ENCODE peak calls at places on chromosomes 6 and 20, in seven cellular contexts. J, L, S, Z, Y, I and V are unnamed samples.

GRCh38 chr6:139602577-139602976 is 228.1 kb upstream of the CITED2 start:
- DNase-seq in Y (no peak), J (no peak), I (no peak), Z (no peak), L (no peak), S (no peak), V (no peak)

GRCh38 chr6:146595981-146596731 is 2.6 kb upstream of the ADGB start:
- DNase-seq in Y (no peak), J (no peak), L (peak), S (no peak), I (no peak), Z (no peak), V (no peak)

GRCh38 chr6:148509789-148510581 is 167.3 kb downstream of the SASH1 start:
- DNase-seq in S (peak), Z (peak), L (peak), Y (no peak), I (no peak), J (no peak), V (peak)

GRCh38 chr20:24131281-24131680 is 142.7 kb upstream of the GGTLC1 start:
- DNase-seq in J (no peak), S (no peak), Y (no peak), L (no peak), Z (no peak), I (no peak), V (no peak)

GRCh38 chr20:54203281-54203680 is 4.6 kb upstream of the PFDN4 start:
- DNase-seq in Y (no peak), S (no peak), I (no peak), Z (no peak), J (no peak), L (no peak), V (no peak)

GRCh38 chr6:25613415-25613814 is 38.6 kb upstream of the SCGN start:
- DNase-seq in Y (no peak), J (no peak), S (no peak), I (no peak), L (no peak), Z (no peak), V (no peak)

GRCh38 chr20:32497589-32498224 is 87.4 kb downstream of the NOL4L start:
- DNase-seq in Y (no peak), J (no peak), I (no peak), S (no peak), Z (no peak), L (peak), V (no peak)

GRCh38 chr20:22795897-22796296 is 211.5 kb upstream of the FOXA2 start:
- DNase-seq in I (peak), Y (no peak), L (peak), Z (peak), J (peak), S (peak), V (peak)

GRCh38 chr6:155013457-155013876 is 18.4 kb downstream of the TIAM2 start:
- DNase-seq in Y (no peak), L (no peak), S (peak), J (no peak), I (no peak), Z (no peak), V (no peak)

GRCh38 chr6:159729598-159729997 is 2.3 kb downstream of the WTAP start:
- DNase-seq in Y (no peak), L (no peak), J (no peak), S (peak), Z (no peak), I (no peak), V (peak)

GRCh38 chr6:122610690-122611455 is 668 bp downstream of the PKIB start:
- DNase-seq in Y (peak), I (no peak), S (no peak), L (peak), Z (peak), J (peak), V (peak)

DNA sequence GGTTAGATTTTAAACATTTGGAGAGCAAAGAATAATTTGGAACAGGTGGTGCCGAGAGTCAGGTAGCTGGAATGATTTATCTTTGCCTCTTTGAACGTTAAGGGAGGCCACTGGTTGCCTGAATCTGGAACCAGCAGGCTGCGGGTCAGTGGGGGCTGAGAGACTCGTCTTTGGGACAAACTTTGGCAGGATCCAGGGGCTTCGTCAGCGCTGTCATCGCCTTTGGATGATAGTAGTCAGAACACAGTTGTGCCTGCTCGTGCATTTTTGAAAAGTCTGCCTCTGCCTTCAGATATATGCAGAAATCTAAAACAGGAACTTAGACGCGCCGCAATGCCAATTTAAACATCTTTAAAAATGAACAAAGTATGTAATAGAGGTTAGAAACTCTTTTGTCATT is 5.0 kb downstream of the EYA2 start:
- DNase-seq in I (no peak), J (no peak), Y (no peak), Z (no peak), L (peak), S (no peak), V (no peak)
- H3K27ac ChIP-seq in I (no peak), J (no peak), Y (no peak), Z (no peak), L (peak), S (no peak), V (no peak)

GRCh38 chr6:48177786-48178185 is 66.8 kb upstream of the PTCHD4 start:
- DNase-seq in Z (no peak), I (no peak), Y (no peak), S (no peak), L (no peak), J (no peak), V (no peak)

GRCh38 chr6:48176909-48177308 is 65.9 kb upstream of the PTCHD4 start:
- DNase-seq in Z (no peak), S (no peak), Y (no peak), L (no peak), I (no peak), J (no peak), V (no peak)
- TF ChIP-seq CTCF in Z (no peak), S (no peak), Y (no peak), L (no peak), I (no peak), J (no peak), V (no peak)

GRCh38 chr20:20734475-20734948 is 22.1 kb upstream of the RALGAPA2 start:
- DNase-seq in S (no peak), I (peak), J (no peak), L (no peak), Y (no peak), Z (no peak), V (no peak)
- TF ChIP-seq POLR2A in S (no peak), I (no peak), J (no peak), L (no peak), Y (no peak), Z (no peak), V (no peak)

DNA sequence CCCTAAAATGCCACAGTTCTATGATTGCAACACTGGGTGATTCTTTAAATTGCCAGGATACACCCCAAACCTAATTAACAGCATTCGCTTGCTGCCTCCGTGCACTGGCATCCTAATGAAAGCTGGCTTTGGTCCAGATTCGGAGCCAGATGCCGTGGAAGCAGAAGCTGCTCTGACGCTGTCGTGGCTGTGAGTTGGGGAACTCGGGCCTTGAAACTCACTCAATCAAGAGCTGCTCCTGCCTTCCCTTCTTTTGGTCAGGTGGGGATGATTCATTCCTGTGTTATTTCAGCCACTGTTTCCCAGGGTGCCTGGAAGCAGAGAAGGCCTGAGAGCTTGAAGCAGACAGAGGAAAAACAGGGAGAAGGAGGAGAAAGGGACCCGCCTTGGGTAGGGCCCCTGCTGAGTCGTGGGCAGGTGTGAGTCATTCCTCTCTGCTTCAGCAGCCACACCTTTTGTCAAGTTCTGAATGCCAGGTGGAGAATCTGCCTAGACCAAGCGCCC is 36.2 kb upstream of the DSP start:
- DNase-seq in L (peak), I (peak), S (peak), Z (peak), J (peak), Y (peak), V (no peak)
- H3K27ac ChIP-seq in L (peak), I (peak), S (no peak), Z (peak), J (no peak), Y (no peak), V (no peak)